ENCODE peak calls at places on chromosomes 16 and 17, in eight cellular contexts. One of them, this sample, is unnamed.

GRCh38 chr17:16349461-16349860 is 3.8 kb downstream of the CENPV start:
- DNase-seq in neural progenitor cell: no peak
- DNase-seq in activated T-cell treated with anti-CD3 and anti-CD28 coated beads, Interleukin-2, amount 50 U/mL, for 72 hours: peak; percentile 11
- DNase-seq in T-helper 17 cell: no peak
- DNase-seq in MM.1S: peak; percentile 28
- DNase-seq in heart left ventricle: no peak
- DNase-seq in omental fat pad: no peak
- DNase-seq in CD4-positive, alpha-beta memory T cell: no peak
- DNase-seq in this sample: peak; percentile 2

GRCh38 chr16:14102925-14103720 is 32.0 kb downstream of the MRTFB start:
- DNase-seq in neural progenitor cell: no peak
- DNase-seq in activated T-cell treated with anti-CD3 and anti-CD28 coated beads, Interleukin-2, amount 50 U/mL, for 72 hours: no peak
- DNase-seq in T-helper 17 cell: no peak
- DNase-seq in MM.1S: no peak
- DNase-seq in heart left ventricle: no peak
- DNase-seq in omental fat pad: no peak
- DNase-seq in CD4-positive, alpha-beta memory T cell: no peak
- DNase-seq in this sample: no peak

GRCh38 chr16:74035816-74036215 is 260.8 kb upstream of the PSMD7 start:
- DNase-seq in neural progenitor cell: peak; percentile 52
- DNase-seq in activated T-cell treated with anti-CD3 and anti-CD28 coated beads, Interleukin-2, amount 50 U/mL, for 72 hours: no peak
- DNase-seq in T-helper 17 cell: no peak
- DNase-seq in MM.1S: no peak
- DNase-seq in heart left ventricle: no peak
- DNase-seq in omental fat pad: no peak
- DNase-seq in CD4-positive, alpha-beta memory T cell: no peak
- DNase-seq in this sample: no peak

GRCh38 chr16:52090080-52090479 is 456.9 kb downstream of the TOX3 start:
- DNase-seq in neural progenitor cell: no peak
- DNase-seq in activated T-cell treated with anti-CD3 and anti-CD28 coated beads, Interleukin-2, amount 50 U/mL, for 72 hours: no peak
- DNase-seq in T-helper 17 cell: no peak
- DNase-seq in MM.1S: no peak
- DNase-seq in heart left ventricle: no peak
- DNase-seq in omental fat pad: no peak
- DNase-seq in CD4-positive, alpha-beta memory T cell: no peak
- DNase-seq in this sample: no peak

GRCh38 chr16:69397821-69398521 is 12.2 kb upstream of the TERF2 start:
- DNase-seq in neural progenitor cell: peak; percentile 76
- DNase-seq in activated T-cell treated with anti-CD3 and anti-CD28 coated beads, Interleukin-2, amount 50 U/mL, for 72 hours: no peak
- DNase-seq in T-helper 17 cell: no peak
- DNase-seq in MM.1S: no peak
- DNase-seq in heart left ventricle: no peak
- DNase-seq in omental fat pad: no peak
- DNase-seq in CD4-positive, alpha-beta memory T cell: no peak
- DNase-seq in this sample: no peak

GRCh38 chr16:81376880-81377279 is 62.1 kb downstream of the GAN start:
- DNase-seq in neural progenitor cell: no peak
- DNase-seq in activated T-cell treated with anti-CD3 and anti-CD28 coated beads, Interleukin-2, amount 50 U/mL, for 72 hours: peak; percentile 54
- DNase-seq in T-helper 17 cell: no peak
- DNase-seq in MM.1S: no peak
- DNase-seq in heart left ventricle: no peak
- DNase-seq in omental fat pad: no peak
- DNase-seq in CD4-positive, alpha-beta memory T cell: no peak
- DNase-seq in this sample: no peak

GRCh38 chr16:25751230-25751629 is 59.5 kb downstream of the HS3ST4 start:
- DNase-seq in neural progenitor cell: no peak
- DNase-seq in activated T-cell treated with anti-CD3 and anti-CD28 coated beads, Interleukin-2, amount 50 U/mL, for 72 hours: no peak
- DNase-seq in T-helper 17 cell: no peak
- DNase-seq in MM.1S: no peak
- DNase-seq in heart left ventricle: no peak
- DNase-seq in omental fat pad: no peak
- DNase-seq in CD4-positive, alpha-beta memory T cell: no peak
- DNase-seq in this sample: no peak

GRCh38 chr17:43200127-43200526 is 11.5 kb upstream of the TMEM106A start:
- DNase-seq in neural progenitor cell: no peak
- DNase-seq in activated T-cell treated with anti-CD3 and anti-CD28 coated beads, Interleukin-2, amount 50 U/mL, for 72 hours: no peak
- DNase-seq in T-helper 17 cell: no peak
- DNase-seq in MM.1S: no peak
- DNase-seq in heart left ventricle: no peak
- DNase-seq in omental fat pad: no peak
- DNase-seq in CD4-positive, alpha-beta memory T cell: no peak
- DNase-seq in this sample: no peak

GRCh38 chr17:3843935-3844516 is 2.0 kb downstream of the NCBP3 start:
- DNase-seq in neural progenitor cell: peak; percentile 58
- DNase-seq in activated T-cell treated with anti-CD3 and anti-CD28 coated beads, Interleukin-2, amount 50 U/mL, for 72 hours: peak; percentile 52
- DNase-seq in T-helper 17 cell: no peak
- DNase-seq in MM.1S: peak; percentile 59
- DNase-seq in heart left ventricle: no peak
- DNase-seq in omental fat pad: no peak
- DNase-seq in CD4-positive, alpha-beta memory T cell: peak; percentile 38
- DNase-seq in this sample: no peak